ENCODE peak calls at places on chromosomes 12 and 14, in eight cellular contexts. V is AG10803, A is left ventricle myocardium inferior, M is kidney, P is lower lobe of right lung, X is psoas muscle, F is brain microvascular endothelial cell, O is bronchial epithelial cell. H is an unnamed sample.

GRCh38 chr14:95683793-95684192 is 2.4 kb upstream of the TCL1B start:
- DNase-seq in V (no peak), A (no peak), M (no peak), P (no peak), X (no peak), F (no peak), O (no peak), H (peak)

GRCh38 chr12:44972746-44973421 is 78.0 kb downstream of the DBX2 start:
- DNase-seq in V (peak), A (no peak), M (no peak), P (no peak), X (no peak), F (no peak), O (peak), H (peak)

GRCh38 chr12:124829008-124829707 is 34.5 kb downstream of the SCARB1 start:
- DNase-seq in V (peak), A (no peak), M (no peak), P (no peak), X (no peak), F (peak), O (peak), H (peak)

GRCh38 chr12:132610896-132611602 is 667 bp upstream of the LRCOL1 start:
- DNase-seq in V (no peak), A (no peak), M (peak), P (no peak), X (no peak), F (no peak), O (no peak), H (no peak)

GRCh38 chr14:75041613-75042012 is 9.7 kb downstream of the MLH3 start:
- DNase-seq in V (no peak), A (no peak), M (no peak), P (no peak), X (no peak), F (no peak), O (no peak), H (no peak)

GRCh38 chr12:112839386-112839972 is 47.9 kb downstream of the RPH3A start:
- DNase-seq in V (peak), A (no peak), M (no peak), P (no peak), X (no peak), F (peak), O (peak), H (peak)

GRCh38 chr12:62128186-62128965 is 131.8 kb upstream of the USP15 start:
- DNase-seq in V (no peak), A (no peak), M (no peak), P (no peak), X (no peak), F (no peak), O (peak), H (peak)

GRCh38 chr12:65952737-65953209 is 128.5 kb downstream of the HMGA2 start:
- DNase-seq in V (no peak), A (no peak), M (no peak), P (no peak), X (no peak), F (peak), O (peak), H (no peak)

GRCh38 chr14:104600141-104600643 is 4.4 kb downstream of the TMEM179 start:
- DNase-seq in V (peak), A (no peak), M (peak), P (peak), X (peak), F (no peak), O (no peak), H (no peak)

GRCh38 chr12:120625557-120626419 is 14.6 kb upstream of the CABP1 start:
- DNase-seq in V (no peak), A (no peak), M (peak), P (no peak), X (no peak), F (no peak), O (no peak), H (no peak)

GRCh38 chr12:81077686-81078441 is at the start of gene ACSS3:
- DNase-seq in V (peak), A (peak), M (peak), P (peak), X (peak), F (peak), O (peak), H (no peak)

GRCh38 chr14:91586451-91586850 is 76.3 kb upstream of the PPP4R3A start:
- DNase-seq in V (no peak), A (no peak), M (no peak), P (no peak), X (no peak), F (no peak), O (peak), H (no peak)

GRCh38 chr14:30016025-30016424 is 88.4 kb upstream of the PRKD1 start:
- DNase-seq in V (no peak), A (no peak), M (no peak), P (no peak), X (no peak), F (no peak), O (no peak), H (no peak)

GRCh38 chr14:95485222-95485819 is 31.1 kb downstream of the SYNE3 start:
- DNase-seq in V (no peak), A (no peak), M (peak), P (no peak), X (no peak), F (no peak), O (no peak), H (no peak)

GRCh38 chr14:76919811-76920571 is 93.8 kb downstream of the LRRC74A start:
- DNase-seq in V (peak), A (peak), M (peak), P (no peak), X (peak), F (peak), O (peak), H (peak)

GRCh38 chr12:83700858-83701257 is 1014.2 kb downstream of the TMTC2 start:
- DNase-seq in V (peak), A (no peak), M (no peak), P (no peak), X (no peak), F (peak), O (peak), H (no peak)

GRCh38 chr14:50714452-50715073 is 46.5 kb upstream of the SAV1 start:
- DNase-seq in V (peak), A (no peak), M (no peak), P (no peak), X (no peak), F (peak), O (peak), H (peak)

GRCh38 chr14:100381386-100382105 is 58.4 kb downstream of the SLC25A47 start:
- DNase-seq in V (no peak), A (no peak), M (no peak), P (no peak), X (no peak), F (no peak), O (no peak), H (no peak)

GRCh38 chr14:102527255-102528232 is 18.0 kb upstream of the ANKRD9 start:
- DNase-seq in V (no peak), A (no peak), M (peak), P (no peak), X (no peak), F (no peak), O (peak), H (no peak)

GRCh38 chr14:75879031-75879430 is 102.8 kb downstream of the TGFB3 start:
- DNase-seq in V (peak), A (no peak), M (no peak), P (no peak), X (no peak), F (peak), O (peak), H (peak)

GRCh38 chr12:85468356-85469157 is 188.5 kb downstream of the ALX1 start:
- DNase-seq in V (peak), A (no peak), M (peak), P (peak), X (no peak), F (peak), O (peak), H (peak)

GRCh38 chr14:65472189-65472588 is 59.7 kb downstream of the FUT8 start:
- DNase-seq in V (no peak), A (no peak), M (no peak), P (no peak), X (no peak), F (no peak), O (no peak), H (no peak)

GRCh38 chr12:3869860-3870259 is 3.3 kb downstream of the PARP11 start:
- DNase-seq in V (no peak), A (no peak), M (no peak), P (no peak), X (no peak), F (no peak), O (no peak), H (no peak)

GRCh38 chr12:4833511-4833910 is 76.2 kb upstream of the KCNA1 start:
- DNase-seq in V (no peak), A (no peak), M (no peak), P (no peak), X (no peak), F (no peak), O (no peak), H (no peak)

GRCh38 chr12:63821781-63822251 is 22.7 kb upstream of the SRGAP1 start:
- DNase-seq in V (peak), A (peak), M (peak), P (peak), X (peak), F (peak), O (no peak), H (no peak)

GRCh38 chr12:130816055-130816454 is 23.0 kb downstream of the STX2 start:
- DNase-seq in V (no peak), A (no peak), M (no peak), P (no peak), X (no peak), F (no peak), O (no peak), H (no peak)

GRCh38 chr12:127078577-127079350 is 1188.2 kb upstream of the TMEM132C start:
- DNase-seq in V (peak), A (no peak), M (no peak), P (no peak), X (no peak), F (no peak), O (no peak), H (no peak)

GRCh38 chr12:52370906-52371608 is 3.8 kb upstream of the KRT85 start:
- DNase-seq in V (peak), A (peak), M (peak), P (no peak), X (peak), F (peak), O (no peak), H (peak)

GRCh38 chr12:124445121-124445718 is 122.2 kb downstream of the NCOR2 start:
- DNase-seq in V (no peak), A (peak), M (peak), P (peak), X (no peak), F (no peak), O (no peak), H (no peak)

GRCh38 chr12:6538420-6539275 is 4.3 kb downstream of the GAPDH start:
- DNase-seq in V (peak), A (no peak), M (no peak), P (no peak), X (peak), F (no peak), O (peak), H (no peak)

GRCh38 chr12:6540181-6540877 is 6.0 kb downstream of the GAPDH start:
- DNase-seq in V (peak), A (peak), M (peak), P (peak), X (peak), F (peak), O (peak), H (peak)

GRCh38 chr12:6541371-6542165 is 7.3 kb downstream of the GAPDH start:
- DNase-seq in V (no peak), A (no peak), M (no peak), P (no peak), X (peak), F (no peak), O (no peak), H (no peak)

GRCh38 chr12:6536894-6537579 is 2.7 kb downstream of the GAPDH start:
- DNase-seq in V (no peak), A (no peak), M (no peak), P (no peak), X (no peak), F (no peak), O (no peak), H (no peak)

DNA sequence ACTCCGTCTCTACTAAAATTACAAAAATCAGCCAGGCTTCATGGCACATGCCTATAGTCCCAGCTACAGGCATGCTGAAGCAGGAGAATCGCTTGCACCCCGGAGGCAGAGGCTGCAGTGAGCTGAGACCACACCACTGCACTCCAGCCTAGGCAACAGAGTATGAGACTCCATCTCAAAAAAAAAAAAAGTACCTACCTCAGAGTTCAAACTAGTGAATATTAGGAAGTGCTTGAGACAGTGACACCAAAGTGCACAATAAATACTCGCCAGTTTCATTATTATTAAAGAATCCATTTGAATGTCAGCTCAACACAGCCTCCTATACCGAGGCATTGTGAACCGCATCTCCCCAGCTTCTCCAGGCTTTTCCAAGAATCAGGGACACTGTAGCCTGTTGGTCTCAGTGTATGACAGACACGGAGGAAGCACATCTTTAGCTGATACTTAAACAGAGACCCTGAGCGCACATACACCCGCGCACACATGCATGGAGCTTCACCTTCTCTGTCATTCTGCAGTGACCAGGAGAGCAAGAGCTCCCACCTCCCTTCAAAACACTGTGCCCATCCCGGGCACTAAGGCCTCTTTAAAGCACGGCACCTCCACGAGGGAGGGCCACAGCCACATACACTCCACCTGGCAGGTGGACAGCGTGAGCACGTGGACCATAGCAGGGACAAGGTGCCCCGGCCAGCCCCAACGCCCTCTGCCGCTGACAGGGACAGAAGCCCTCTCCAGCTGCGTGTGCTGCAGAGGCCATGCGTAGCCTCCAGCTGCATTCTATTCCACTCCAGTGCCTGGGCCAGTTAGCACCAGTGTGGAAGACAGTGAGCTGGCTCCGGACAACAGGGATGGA is 5.2 kb downstream of the GAPDH start:
- DNase-seq in V (no peak), A (peak), M (no peak), P (no peak), X (no peak), F (no peak), O (peak), H (no peak)
- TF ChIP-seq CTCF in V (no peak), A (no peak), M (no peak), P (no peak), X (no peak), F (no peak), O (no peak), H (no peak)

GRCh38 chr12:71695782-71696181 is 9.9 kb downstream of the TMEM19 start:
- DNase-seq in V (no peak), A (no peak), M (no peak), P (no peak), X (no peak), F (no peak), O (no peak), H (no peak)

GRCh38 chr12:71688961-71689570 is 3.2 kb downstream of the TMEM19 start:
- DNase-seq in V (no peak), A (no peak), M (no peak), P (no peak), X (no peak), F (no peak), O (peak), H (no peak)

GRCh38 chr12:71693126-71693525 is 7.2 kb downstream of the TMEM19 start:
- DNase-seq in V (no peak), A (no peak), M (no peak), P (no peak), X (no peak), F (no peak), O (no peak), H (no peak)

GRCh38 chr12:71694099-71694820 is 8.4 kb downstream of the TMEM19 start:
- DNase-seq in V (no peak), A (no peak), M (no peak), P (no peak), X (no peak), F (no peak), O (peak), H (no peak)

GRCh38 chr12:71691504-71692129 is 5.7 kb downstream of the TMEM19 start:
- DNase-seq in V (no peak), A (no peak), M (no peak), P (no peak), X (no peak), F (no peak), O (no peak), H (no peak)
- H3K4me3 ChIP-seq in V (no peak), A (no peak), M (no peak), P (no peak), X (peak), F (no peak), O (no peak), H (no peak)

GRCh38 chr12:110534811-110535210 is 32.7 kb downstream of the RAD9B start:
- DNase-seq in V (no peak), A (no peak), M (no peak), P (no peak), X (no peak), F (no peak), O (no peak), H (no peak)
- TF ChIP-seq CTCF in V (no peak), A (no peak), M (no peak), P (no peak), X (no peak), F (no peak), O (no peak), H (no peak)

DNA sequence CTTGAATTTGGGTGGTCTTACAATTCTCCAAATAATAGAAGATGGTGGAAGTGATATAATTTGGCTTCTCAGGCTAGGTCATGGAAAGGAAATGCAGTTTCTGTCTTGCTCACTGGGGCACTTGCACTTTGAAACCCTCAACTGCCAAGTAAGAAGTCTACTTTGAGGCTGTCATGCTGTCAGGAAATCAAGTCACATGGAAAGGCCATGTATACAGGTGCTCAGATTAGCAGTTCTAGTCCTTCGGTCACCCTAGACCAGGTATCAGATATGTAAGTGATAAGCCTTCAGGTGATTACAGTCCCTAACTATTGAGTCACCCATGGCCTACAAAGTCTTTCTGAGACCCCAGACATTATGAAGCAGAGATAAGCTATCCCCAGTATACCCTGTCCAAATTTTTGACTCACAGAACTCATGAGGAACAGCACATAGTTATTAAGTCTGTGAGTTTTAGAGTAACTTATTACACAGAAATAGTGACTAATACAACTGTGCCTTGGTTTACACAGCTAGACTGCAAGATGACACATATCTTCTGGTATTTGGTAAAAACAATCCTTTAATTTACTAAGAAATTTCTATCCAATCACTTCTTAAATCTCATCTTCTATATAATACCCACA is 26.3 kb upstream of the BBS10 start:
- DNase-seq in V (peak), A (no peak), M (no peak), P (no peak), X (no peak), F (no peak), O (peak), H (no peak)
- H3K4me3 ChIP-seq in V (no peak), A (no peak), M (no peak), P (no peak), X (no peak), F (no peak), O (no peak), H (no peak)

GRCh38 chr14:97978336-97978735 is 1181.2 kb downstream of the VRK1 start:
- DNase-seq in V (peak), A (peak), M (peak), P (peak), X (peak), F (peak), O (peak), H (no peak)
- TF ChIP-seq CTCF in V (peak), A (peak), M (peak), P (peak), X (peak), F (no peak), O (peak), H (no peak)